ENCODE peak calls at places on chromosome 14, in four cellular contexts. One of them, this sample, is unnamed.
A peak's percentile ranks its signal among the peaks of the same experiment; 100 is the strongest.

GRCh38 chr14:91891721-91892220 is 24.4 kb upstream of the TC2N start:
- DNase-seq in breast epithelium: peak; percentile 90
- DNase-seq in HCT116: no peak
- DNase-seq in dorsolateral prefrontal cortex: peak; percentile 87
- DNase-seq in this sample: no peak

GRCh38 chr14:50936882-50937281 is 7.4 kb downstream of the PYGL start:
- DNase-seq in HCT116: no peak
- DNase-seq in breast epithelium: no peak
- DNase-seq in dorsolateral prefrontal cortex: no peak
- DNase-seq in this sample: no peak

GRCh38 chr14:89041245-89041585 is 216.8 kb downstream of the TTC8 start:
- DNase-seq in HCT116: peak; percentile 27
- DNase-seq in dorsolateral prefrontal cortex: no peak
- DNase-seq in breast epithelium: peak; percentile 70
- DNase-seq in this sample: no peak

GRCh38 chr14:31205681-31206535 is 1.7 kb downstream of the HECTD1 start:
- DNase-seq in HCT116: no peak
- DNase-seq in dorsolateral prefrontal cortex: no peak
- DNase-seq in breast epithelium: no peak
- DNase-seq in this sample: peak; percentile 49

GRCh38 chr14:67170706-67171105 is 18.5 kb upstream of the GARIN2 start:
- DNase-seq in dorsolateral prefrontal cortex: no peak
- DNase-seq in breast epithelium: no peak
- DNase-seq in HCT116: no peak
- DNase-seq in this sample: no peak

GRCh38 chr14:56782701-56783100 is 27.6 kb downstream of the OTX2 start:
- DNase-seq in HCT116: no peak
- DNase-seq in dorsolateral prefrontal cortex: no peak
- DNase-seq in breast epithelium: no peak
- DNase-seq in this sample: no peak

GRCh38 chr14:68792022-68792829 is 641 bp downstream of the ZFP36L1 start:
- DNase-seq in breast epithelium: peak; percentile 34
- DNase-seq in dorsolateral prefrontal cortex: no peak
- DNase-seq in HCT116: no peak
- DNase-seq in this sample: no peak

GRCh38 chr14:89027097-89027740 is 202.8 kb downstream of the TTC8 start:
- DNase-seq in HCT116: peak; percentile 13
- DNase-seq in dorsolateral prefrontal cortex: no peak
- DNase-seq in breast epithelium: no peak
- DNase-seq in this sample: no peak

GRCh38 chr14:73014105-73014504 is 12.8 kb downstream of the ZFYVE1 start:
- DNase-seq in dorsolateral prefrontal cortex: no peak
- DNase-seq in HCT116: no peak
- DNase-seq in breast epithelium: no peak
- DNase-seq in this sample: no peak

GRCh38 chr14:93962701-93963601 is 13.4 kb downstream of the ASB2 start:
- DNase-seq in breast epithelium: peak; percentile 28
- DNase-seq in dorsolateral prefrontal cortex: no peak
- DNase-seq in HCT116: no peak
- DNase-seq in this sample: no peak

GRCh38 chr14:52563120-52563519 is 10.5 kb downstream of the GPR137C start:
- DNase-seq in breast epithelium: no peak
- DNase-seq in dorsolateral prefrontal cortex: no peak
- DNase-seq in HCT116: no peak
- DNase-seq in this sample: peak; percentile 21

GRCh38 chr14:76775159-76775694 is 14.0 kb downstream of the VASH1 start:
- DNase-seq in dorsolateral prefrontal cortex: no peak
- DNase-seq in HCT116: no peak
- DNase-seq in breast epithelium: peak; percentile 10
- DNase-seq in this sample: no peak

GRCh38 chr14:76774471-76775158 is 13.3 kb downstream of the VASH1 start:
- DNase-seq in dorsolateral prefrontal cortex: no peak
- DNase-seq in HCT116: no peak
- DNase-seq in breast epithelium: peak; percentile 7
- DNase-seq in this sample: no peak

GRCh38 chr14:76776306-76777251 is 15.3 kb downstream of the VASH1 start:
- DNase-seq in breast epithelium: peak; percentile 14
- DNase-seq in dorsolateral prefrontal cortex: no peak
- DNase-seq in HCT116: no peak
- DNase-seq in this sample: no peak

GRCh38 chr14:76773956-76774355 is 12.7 kb downstream of the VASH1 start:
- DNase-seq in breast epithelium: peak; percentile 12
- DNase-seq in dorsolateral prefrontal cortex: no peak
- DNase-seq in HCT116: no peak
- DNase-seq in this sample: no peak

GRCh38 chr14:76775695-76776305 is 14.5 kb downstream of the VASH1 start:
- DNase-seq in HCT116: no peak
- DNase-seq in breast epithelium: peak; percentile 12
- DNase-seq in dorsolateral prefrontal cortex: no peak
- DNase-seq in this sample: no peak
- H3K4me3 ChIP-seq in HCT116: no peak overlapping the region
- H3K4me3 ChIP-seq in breast epithelium: no peak overlapping the region
- H3K4me3 ChIP-seq in dorsolateral prefrontal cortex: no peak overlapping the region
- H3K4me3 ChIP-seq in this sample: no peak overlapping the region

GRCh38 chr14:77653473-77653872 is 37.0 kb upstream of the SPTLC2 start:
- DNase-seq in dorsolateral prefrontal cortex: no peak
- DNase-seq in breast epithelium: no peak
- DNase-seq in HCT116: no peak
- DNase-seq in this sample: no peak
- TF ChIP-seq CTCF in dorsolateral prefrontal cortex: no peak
- TF ChIP-seq CTCF in breast epithelium: no peak
- TF ChIP-seq CTCF in HCT116: peak; percentile 33
- TF ChIP-seq CTCF in this sample: peak; percentile 35

GRCh38 chr14:104948736-104949031 is 24.0 kb downstream of the PLD4 start:
- DNase-seq in HCT116: no peak
- DNase-seq in dorsolateral prefrontal cortex: no peak
- DNase-seq in breast epithelium: no peak
- DNase-seq in this sample: no peak
- H3K4me3 ChIP-seq in HCT116: no peak overlapping the region
- H3K4me3 ChIP-seq in dorsolateral prefrontal cortex: no peak overlapping the region
- H3K4me3 ChIP-seq in breast epithelium: no peak overlapping the region
- H3K4me3 ChIP-seq in this sample: no peak overlapping the region

GRCh38 chr14:60963761-60964160 is 17.1 kb downstream of the TRMT5 start:
- DNase-seq in breast epithelium: no peak
- DNase-seq in HCT116: no peak
- DNase-seq in dorsolateral prefrontal cortex: no peak
- DNase-seq in this sample: no peak
- TF ChIP-seq CTCF in breast epithelium: no peak
- TF ChIP-seq CTCF in HCT116: no peak
- TF ChIP-seq CTCF in dorsolateral prefrontal cortex: no peak
- TF ChIP-seq CTCF in this sample: no peak

DNA sequence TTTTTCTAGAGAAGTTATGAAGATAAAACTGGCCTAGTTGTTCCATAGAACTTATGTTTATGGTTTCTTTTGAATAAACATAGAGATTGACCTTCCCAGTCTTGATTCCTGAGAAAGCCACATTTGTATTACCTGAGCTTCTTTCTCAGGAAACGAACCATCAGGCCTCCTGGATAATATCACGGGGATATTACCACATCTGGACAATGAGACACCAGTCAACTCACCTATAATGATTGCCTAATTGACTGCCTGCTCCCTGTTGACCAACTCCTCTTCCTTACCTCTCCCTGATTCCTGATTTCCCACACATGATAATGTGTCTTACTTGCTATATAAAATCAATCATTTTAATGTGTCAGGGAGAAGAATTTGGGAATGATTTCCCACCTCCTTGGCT is 822.7 kb downstream of the LRFN5 start:
- DNase-seq in dorsolateral prefrontal cortex: no peak
- DNase-seq in breast epithelium: no peak
- DNase-seq in HCT116: no peak
- DNase-seq in this sample: no peak
- H3K4me3 ChIP-seq in dorsolateral prefrontal cortex: no peak overlapping the region
- H3K4me3 ChIP-seq in breast epithelium: no peak overlapping the region
- H3K4me3 ChIP-seq in HCT116: no peak overlapping the region
- H3K4me3 ChIP-seq in this sample: no peak overlapping the region

GRCh38 chr14:87018294-87018693 is 974.7 kb downstream of the GALC start:
- DNase-seq in breast epithelium: no peak
- DNase-seq in HCT116: no peak
- DNase-seq in dorsolateral prefrontal cortex: no peak
- DNase-seq in this sample: no peak

GRCh38 chr14:87013583-87013982 is 979.4 kb downstream of the GALC start:
- DNase-seq in HCT116: no peak
- DNase-seq in breast epithelium: no peak
- DNase-seq in dorsolateral prefrontal cortex: no peak
- DNase-seq in this sample: peak; percentile 24

GRCh38 chr14:87017335-87017734 is 975.6 kb downstream of the GALC start:
- DNase-seq in dorsolateral prefrontal cortex: no peak
- DNase-seq in HCT116: no peak
- DNase-seq in breast epithelium: no peak
- DNase-seq in this sample: no peak

DNA sequence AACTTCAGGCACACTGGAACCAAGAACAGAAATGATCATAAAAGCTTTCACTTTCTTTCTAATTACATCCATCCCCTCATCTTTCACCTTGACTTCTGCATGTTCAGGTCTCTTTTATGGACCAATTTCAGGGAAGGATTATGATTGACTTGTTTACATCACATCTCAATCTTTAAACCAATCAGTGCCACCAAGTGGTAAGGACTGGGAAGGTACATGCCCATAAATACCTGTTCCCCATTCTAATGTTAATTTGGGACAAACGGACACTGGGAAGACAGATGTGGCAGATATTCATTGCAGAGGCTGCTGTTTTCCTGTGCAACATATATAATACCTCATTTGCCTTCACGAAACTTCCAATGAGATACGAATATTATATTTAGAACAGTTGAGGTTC is 978.1 kb downstream of the GALC start:
- DNase-seq in HCT116: no peak
- DNase-seq in breast epithelium: no peak
- DNase-seq in dorsolateral prefrontal cortex: no peak
- DNase-seq in this sample: no peak
- TF ChIP-seq CTCF in HCT116: no peak
- TF ChIP-seq CTCF in breast epithelium: no peak
- TF ChIP-seq CTCF in dorsolateral prefrontal cortex: no peak
- TF ChIP-seq CTCF in this sample: no peak

GRCh38 chr14:53953002-53953827 is 3.4 kb downstream of the BMP4 start:
- DNase-seq in HCT116: no peak
- DNase-seq in breast epithelium: peak; percentile 72
- DNase-seq in dorsolateral prefrontal cortex: no peak
- DNase-seq in this sample: no peak
- H3K4me3 ChIP-seq in HCT116: peak overlapping the region; percentile 94
- H3K4me3 ChIP-seq in breast epithelium: peak overlapping the region; percentile 67
- H3K4me3 ChIP-seq in dorsolateral prefrontal cortex: peak overlapping the region; percentile 72
- H3K4me3 ChIP-seq in this sample: peak overlapping the region; percentile 56

DNA sequence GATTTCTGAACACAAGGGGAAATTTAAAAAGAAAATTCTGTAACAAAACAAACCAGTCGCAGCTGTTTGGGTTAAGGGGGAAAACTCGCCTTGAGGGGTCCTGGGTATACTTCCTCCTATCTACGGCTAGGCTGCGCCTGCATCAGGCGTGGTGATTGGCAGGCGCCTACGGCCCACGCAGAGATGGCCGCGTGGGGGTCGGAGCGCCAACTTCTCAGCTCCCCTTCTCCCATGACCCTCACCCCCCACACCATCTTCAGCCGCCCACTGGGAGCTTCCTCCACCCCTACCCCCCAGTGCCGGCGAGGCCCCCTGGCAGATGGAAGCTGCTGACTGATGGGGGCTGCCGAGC is 12.2 kb downstream of the SIX1 start:
- DNase-seq in breast epithelium: no peak
- DNase-seq in dorsolateral prefrontal cortex: no peak
- DNase-seq in HCT116: no peak
- DNase-seq in this sample: no peak
- TF ChIP-seq CTCF in breast epithelium: no peak
- TF ChIP-seq CTCF in dorsolateral prefrontal cortex: no peak
- TF ChIP-seq CTCF in HCT116: no peak
- TF ChIP-seq CTCF in this sample: no peak